ENCODE peak calls at places on chromosomes 12 and 14, in seven cellular contexts. E is neural progenitor cell, K is HCT116, F is MM.1S, Z is PC-3, R is SK-N-SH, D is OCI-LY7. G is an unnamed sample. For H3K9me3, the result is how much of the 10 kb centered on the place peaks cover.

GRCh38 chr14:69741055-69741454 is 25.9 kb upstream of the SRSF5 start:
- DNase-seq in D (no peak), F (no peak), K (no peak), R (no peak), E (no peak), Z (peak), G (no peak)

GRCh38 chr12:112179936-112180335 is 54.6 kb downstream of the TRAFD1 start:
- DNase-seq in E (no peak), D (no peak), Z (peak), R (no peak), K (no peak), F (no peak), G (no peak)

GRCh38 chr14:90656986-90657385 is 159.2 kb downstream of the TTC7B start:
- DNase-seq in Z (no peak), K (no peak), R (no peak), D (no peak), E (no peak), F (no peak), G (no peak)

GRCh38 chr12:1918081-1918874 is at the start of gene CACNA2D4:
- DNase-seq in Z (no peak), K (no peak), F (no peak), D (no peak), R (peak), E (peak), G (no peak)

GRCh38 chr12:128690641-128691040 is 133.1 kb downstream of the SLC15A4 start:
- DNase-seq in R (no peak), D (no peak), F (no peak), E (no peak), K (no peak), Z (no peak), G (no peak)

GRCh38 chr12:27592548-27592947 is 68.5 kb downstream of the PPFIBP1 start:
- DNase-seq in E (no peak), K (no peak), Z (peak), F (no peak), D (no peak), R (no peak), G (peak)

GRCh38 chr12:20142295-20142694 is 226.0 kb upstream of the PDE3A start:
- DNase-seq in R (peak), F (no peak), E (no peak), Z (no peak), K (no peak), D (no peak), G (no peak)

GRCh38 chr12:83432176-83432719 is 745.5 kb downstream of the TMTC2 start:
- DNase-seq in D (no peak), Z (no peak), R (no peak), F (no peak), K (no peak), E (no peak), G (no peak)

GRCh38 chr14:83826838-83827237 is 1703.1 kb upstream of the FLRT2 start:
- DNase-seq in D (no peak), F (no peak), R (no peak), E (no peak), K (no peak), Z (peak), G (peak)

GRCh38 chr14:95291859-95292542 is 27.7 kb downstream of the CLMN start:
- DNase-seq in D (peak), E (no peak), K (peak), Z (peak), R (peak), F (no peak), G (peak)

GRCh38 chr14:90796319-90796718 is 19.9 kb downstream of the TTC7B start:
- DNase-seq in F (no peak), D (no peak), K (no peak), E (no peak), Z (no peak), R (no peak), G (no peak)

GRCh38 chr12:54937376-54937775 is 47.2 kb downstream of the TESPA1 start:
- DNase-seq in K (no peak), F (no peak), Z (no peak), D (no peak), E (no peak), R (no peak), G (no peak)

GRCh38 chr12:109192358-109192757 is 76.0 kb downstream of the ACACB start:
- DNase-seq in D (no peak), K (no peak), R (no peak), Z (peak), E (no peak), F (no peak), G (peak)

GRCh38 chr12:108289342-108290131 is 49.6 kb downstream of the CMKLR1 start:
- DNase-seq in Z (no peak), D (no peak), E (no peak), K (no peak), F (no peak), R (no peak), G (no peak)

GRCh38 chr14:93137864-93138263 is 22.1 kb upstream of the ITPK1 start:
- DNase-seq in Z (peak), E (peak), K (no peak), R (peak), F (no peak), D (peak), G (peak)

GRCh38 chr12:111384596-111384995 is 15.7 kb upstream of the PHETA1 start:
- DNase-seq in D (no peak), R (no peak), Z (peak), F (no peak), K (no peak), E (no peak), G (no peak)

GRCh38 chr14:90602088-90602687 is 205.4 kb downstream of the CALM1 start:
- DNase-seq in F (no peak), K (no peak), R (no peak), D (no peak), E (no peak), Z (no peak), G (no peak)

GRCh38 chr12:90831712-90832111 is 123.3 kb downstream of the CCER1 start:
- DNase-seq in E (no peak), R (no peak), F (no peak), K (no peak), Z (no peak), D (no peak), G (no peak)

GRCh38 chr14:60646202-60646886 is 2.9 kb downstream of the SIX1 start:
- DNase-seq in E (peak), K (no peak), F (no peak), R (no peak), Z (peak), D (no peak), G (peak)

GRCh38 chr12:79420146-79420618 is 270.6 kb downstream of the PAWR start:
- DNase-seq in E (peak), F (peak), R (no peak), K (peak), Z (peak), D (peak), G (peak)

GRCh38 chr12:115320967-115321366 is 637.0 kb upstream of the TBX3 start:
- DNase-seq in Z (no peak), K (no peak), D (no peak), F (no peak), E (no peak), R (no peak), G (no peak)

GRCh38 chr14:39060818-39061437 is 42.1 kb downstream of the SEC23A start:
- DNase-seq in R (no peak), D (peak), K (no peak), E (no peak), F (peak), Z (no peak), G (no peak)

GRCh38 chr12:10802587-10802986 is at the start of gene TAS2R7:
- DNase-seq in K (no peak), E (peak), F (no peak), D (no peak), R (no peak), Z (no peak), G (no peak)

GRCh38 chr14:77314043-77314442 is 6.6 kb downstream of the POMT2 start:
- DNase-seq in Z (peak), F (no peak), K (no peak), R (no peak), D (no peak), E (no peak), G (peak)

GRCh38 chr14:101083564-101084435 is 180.3 kb upstream of the RTL1 start:
- DNase-seq in Z (peak), E (peak), R (no peak), F (no peak), K (peak), D (no peak), G (peak)
- TF ChIP-seq EZH2phosphoT487 in Z (no peak), E (no peak), R (no peak), F (no peak), K (no peak), D (no peak), G (no peak)

GRCh38 chr14:105473677-105474477 is 744 bp upstream of the CRIP2 start:
- DNase-seq in K (peak), R (peak), E (peak), F (no peak), D (no peak), Z (peak), G (peak)

GRCh38 chr14:105475916-105476845 is 1.6 kb downstream of the CRIP2 start:
- DNase-seq in R (peak), D (no peak), K (no peak), Z (peak), E (peak), F (no peak), G (peak)

GRCh38 chr14:105475269-105475915 is 771 bp downstream of the CRIP2 start:
- DNase-seq in K (no peak), D (no peak), Z (peak), F (no peak), R (no peak), E (peak), G (peak)

GRCh38 chr14:105473033-105473676 is 1.5 kb upstream of the CRIP2 start:
- DNase-seq in F (no peak), D (no peak), K (no peak), R (peak), Z (peak), E (no peak), G (no peak)

GRCh38 chr14:105474478-105475268 is at the start of gene CRIP2:
- DNase-seq in D (no peak), K (no peak), R (peak), F (no peak), E (peak), Z (peak), G (peak)
- H3K4me2 ChIP-seq in D (peak), K (peak), R (peak), F (peak), E (peak), Z (peak), G (peak)

GRCh38 chr12:132986885-132987225 is 688 bp downstream of the ZNF26 start:
- DNase-seq in Z (peak), R (no peak), E (peak), D (peak), K (no peak), F (no peak), G (peak)

GRCh38 chr12:132986001-132986884 is at the start of gene ZNF26:
- DNase-seq in R (peak), Z (peak), D (peak), F (peak), E (peak), K (peak), G (peak)
- H3K9me3 ChIP-seq in R (under half), Z (under half), D (under half), F (under half), E (under half), K (under half), G (under half)

DNA sequence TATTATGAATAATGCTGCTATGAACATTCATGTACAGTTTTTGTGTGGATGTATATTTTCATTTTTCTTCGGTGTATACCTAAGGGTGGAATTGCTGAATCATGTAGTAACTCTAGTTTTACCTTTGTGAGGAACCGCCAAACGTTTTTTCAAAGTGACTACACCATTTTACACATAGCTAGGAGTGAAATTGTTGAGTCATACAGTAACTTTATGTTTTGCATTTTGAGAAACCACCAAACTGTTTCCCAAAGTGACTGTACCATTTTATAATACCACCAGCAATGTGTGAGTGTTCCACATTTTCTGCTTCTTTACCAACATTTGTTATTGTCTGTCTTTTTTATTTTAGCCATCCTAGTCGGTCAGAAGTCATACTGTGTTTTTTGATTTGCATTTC is 3.1 kb upstream of the TPH2 start:
- DNase-seq in K (no peak), R (no peak), E (no peak), D (no peak), F (no peak), Z (peak), G (peak)
- TF ChIP-seq EZH2phosphoT487 in K (no peak), R (no peak), E (no peak), D (no peak), F (no peak), Z (no peak), G (no peak)

DNA sequence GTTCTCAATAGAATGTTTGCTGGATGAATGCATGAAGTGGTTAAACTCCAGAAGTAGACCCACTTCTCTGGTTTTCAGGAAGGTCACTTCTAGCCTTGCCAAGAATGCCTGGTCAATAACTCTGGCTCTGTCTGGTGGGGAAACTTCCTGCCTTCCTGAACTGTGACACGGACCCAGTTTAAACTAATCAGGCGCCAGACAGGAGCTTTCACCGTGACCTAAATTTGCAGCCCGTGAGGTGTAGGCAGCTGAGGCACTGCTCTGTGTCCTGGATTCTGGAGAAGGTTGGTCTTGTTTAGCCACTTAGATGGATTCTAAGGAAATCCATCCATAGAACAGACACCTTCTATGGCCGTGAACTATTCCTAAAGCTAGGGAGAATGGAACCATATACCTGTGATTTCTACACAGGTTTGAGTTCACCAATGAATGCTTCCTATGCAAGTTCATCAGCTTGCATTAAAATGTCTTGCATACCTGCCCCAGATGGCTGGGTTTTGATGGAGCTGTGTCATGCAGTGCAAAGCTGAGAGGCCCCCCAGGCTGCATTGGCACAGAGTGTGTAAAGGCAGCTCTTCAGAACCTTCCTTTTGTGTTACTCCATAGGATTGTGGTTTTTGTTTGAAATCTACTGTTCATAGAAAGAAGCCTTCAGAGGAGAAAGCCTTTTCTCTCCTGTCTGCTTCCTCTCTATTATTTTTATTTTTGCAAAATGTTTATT is 4.4 kb downstream of the CHST11 start:
- DNase-seq in D (no peak), K (no peak), Z (no peak), E (no peak), R (no peak), F (no peak), G (no peak)
- H3K4me2 ChIP-seq in D (peak), K (no peak), Z (no peak), E (no peak), R (no peak), F (peak), G (no peak)

GRCh38 chr12:126346087-126346486 is 1280.9 kb downstream of the AACS start:
- DNase-seq in R (peak), Z (no peak), E (no peak), K (no peak), D (no peak), F (no peak), G (no peak)
- H3K9me3 ChIP-seq in R (under half), Z (under half), E (under half), K (under half), D (under half), F (under half), G (under half)

DNA sequence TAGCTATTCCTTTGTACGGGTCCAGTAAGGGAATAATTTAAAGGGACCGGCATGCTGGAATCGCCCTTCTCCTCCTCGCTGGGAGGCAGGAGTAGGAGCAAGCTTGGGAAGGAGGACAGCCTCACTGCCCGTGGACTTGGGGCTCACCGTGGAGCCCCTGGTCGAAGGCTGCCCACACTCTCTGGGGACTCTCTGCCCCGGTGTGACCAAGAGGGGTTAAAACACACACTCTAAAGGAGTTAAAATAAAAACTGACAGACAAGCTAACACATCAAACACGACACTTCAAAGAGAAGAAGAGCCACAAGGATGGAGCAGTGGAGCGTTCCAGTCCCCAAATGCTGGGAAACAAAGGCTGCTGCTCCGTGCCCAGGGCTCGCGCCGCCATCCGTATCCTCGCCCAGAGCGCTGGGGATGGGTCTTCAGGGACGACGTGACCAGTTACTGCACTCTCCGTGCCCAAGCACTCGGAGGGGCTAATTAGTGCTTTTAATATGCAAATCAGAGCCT is 123.3 kb downstream of the PAPOLA start:
- DNase-seq in K (no peak), Z (no peak), D (no peak), F (no peak), E (no peak), R (no peak), G (no peak)
- TF ChIP-seq EZH2phosphoT487 in K (no peak), Z (no peak), D (no peak), F (no peak), E (no peak), R (no peak), G (no peak)

G was measured in GM23248.